ENCODE peak calls at places on chromosomes 11 and 22, in six cellular contexts. One of them, this sample, is unnamed.

GRCh38 chr22:19152942-19153883 is 3.1 kb upstream of the GSC2 start:
- DNase-seq in Caco-2: no peak
- DNase-seq in PC-9: no peak
- DNase-seq in HFF-Myc: no peak
- DNase-seq in astrocyte of the spinal cord: no peak
- DNase-seq in A549: no peak
- DNase-seq in this sample: no peak

GRCh38 chr22:19515654-19516377 is 8.4 kb downstream of the CLDN5 start:
- DNase-seq in Caco-2: no peak
- DNase-seq in PC-9: no peak
- DNase-seq in HFF-Myc: no peak
- DNase-seq in astrocyte of the spinal cord: no peak
- DNase-seq in A549: no peak
- DNase-seq in this sample: no peak

GRCh38 chr22:17138451-17139042 is 17.4 kb upstream of the TMEM121B start:
- DNase-seq in Caco-2: no peak
- DNase-seq in PC-9: no peak
- DNase-seq in HFF-Myc: no peak
- DNase-seq in astrocyte of the spinal cord: no peak
- DNase-seq in A549: no peak
- DNase-seq in this sample: no peak

GRCh38 chr11:92735039-92735438 is 234.4 kb upstream of the MTNR1B start:
- DNase-seq in Caco-2: no peak
- DNase-seq in PC-9: no peak
- DNase-seq in HFF-Myc: no peak
- DNase-seq in astrocyte of the spinal cord: no peak
- DNase-seq in A549: no peak
- DNase-seq in this sample: no peak

GRCh38 chr22:29369460-29369859 is 18.9 kb downstream of the AP1B1 start:
- DNase-seq in Caco-2: no peak
- DNase-seq in PC-9: no peak
- DNase-seq in HFF-Myc: no peak
- DNase-seq in astrocyte of the spinal cord: peak; percentile 85
- DNase-seq in A549: no peak
- DNase-seq in this sample: peak; percentile 77

GRCh38 chr22:28369849-28370248 is 309.8 kb downstream of the TTC28 start:
- DNase-seq in Caco-2: no peak
- DNase-seq in PC-9: no peak
- DNase-seq in HFF-Myc: no peak
- DNase-seq in astrocyte of the spinal cord: no peak
- DNase-seq in A549: no peak
- DNase-seq in this sample: no peak

GRCh38 chr11:127000291-127000968 is at the start of gene KIRREL3:
- DNase-seq in Caco-2: no peak
- DNase-seq in PC-9: no peak
- DNase-seq in HFF-Myc: no peak
- DNase-seq in astrocyte of the spinal cord: peak; percentile 42
- DNase-seq in A549: peak; percentile 58
- DNase-seq in this sample: peak; percentile 48

GRCh38 chr11:10382518-10382917 is 72.5 kb upstream of the AMPD3 start:
- DNase-seq in Caco-2: no peak
- DNase-seq in PC-9: no peak
- DNase-seq in HFF-Myc: no peak
- DNase-seq in astrocyte of the spinal cord: no peak
- DNase-seq in A549: no peak
- DNase-seq in this sample: no peak

GRCh38 chr22:35685731-35686130 is 31.9 kb upstream of the APOL5 start:
- DNase-seq in Caco-2: no peak
- DNase-seq in PC-9: no peak
- DNase-seq in HFF-Myc: no peak
- DNase-seq in astrocyte of the spinal cord: no peak
- DNase-seq in A549: no peak
- DNase-seq in this sample: no peak

GRCh38 chr11:93642416-93642815 is 19.1 kb upstream of the CEP295 start:
- DNase-seq in Caco-2: no peak
- DNase-seq in PC-9: no peak
- DNase-seq in HFF-Myc: no peak
- DNase-seq in astrocyte of the spinal cord: no peak
- DNase-seq in A549: no peak
- DNase-seq in this sample: no peak

GRCh38 chr11:69060005-69060404 is 11.3 kb downstream of the TPCN2 start:
- DNase-seq in Caco-2: no peak
- DNase-seq in PC-9: no peak
- DNase-seq in HFF-Myc: no peak
- DNase-seq in astrocyte of the spinal cord: no peak
- DNase-seq in A549: no peak
- DNase-seq in this sample: no peak

GRCh38 chr11:35321532-35322320 is 97.6 kb downstream of the SLC1A2 start:
- DNase-seq in Caco-2: no peak
- DNase-seq in PC-9: no peak
- DNase-seq in HFF-Myc: peak; percentile 66
- DNase-seq in astrocyte of the spinal cord: peak; percentile 61
- DNase-seq in A549: no peak
- DNase-seq in this sample: peak; percentile 98

GRCh38 chr11:132992838-132993680 is 539.2 kb downstream of the OPCML start:
- DNase-seq in Caco-2: no peak
- DNase-seq in PC-9: no peak
- DNase-seq in HFF-Myc: no peak
- DNase-seq in astrocyte of the spinal cord: peak; percentile 8
- DNase-seq in A549: no peak
- DNase-seq in this sample: peak; percentile 23

GRCh38 chr22:29219881-29220670 is 14.4 kb downstream of the EMID1 start:
- DNase-seq in Caco-2: peak; percentile 60
- DNase-seq in PC-9: no peak
- DNase-seq in HFF-Myc: no peak
- DNase-seq in astrocyte of the spinal cord: no peak
- DNase-seq in A549: no peak
- DNase-seq in this sample: no peak

GRCh38 chr11:119828819-119829218 is 99.8 kb upstream of the NECTIN1 start:
- DNase-seq in Caco-2: no peak
- DNase-seq in PC-9: no peak
- DNase-seq in HFF-Myc: no peak
- DNase-seq in astrocyte of the spinal cord: no peak
- DNase-seq in A549: no peak
- DNase-seq in this sample: no peak

GRCh38 chr11:115990004-115990447 is 485.8 kb upstream of the CADM1 start:
- DNase-seq in Caco-2: no peak
- DNase-seq in PC-9: no peak
- DNase-seq in HFF-Myc: no peak
- DNase-seq in astrocyte of the spinal cord: no peak
- DNase-seq in A549: no peak
- DNase-seq in this sample: no peak

GRCh38 chr22:38921126-38921525 is 36.3 kb upstream of the APOBEC3A start:
- DNase-seq in Caco-2: peak; percentile 40
- DNase-seq in PC-9: peak; percentile 94
- DNase-seq in HFF-Myc: no peak
- DNase-seq in astrocyte of the spinal cord: no peak
- DNase-seq in A549: no peak
- DNase-seq in this sample: no peak

GRCh38 chr22:48031589-48031988 is 1269.1 kb downstream of the TBC1D22A start:
- DNase-seq in Caco-2: no peak
- DNase-seq in PC-9: no peak
- DNase-seq in HFF-Myc: no peak
- DNase-seq in astrocyte of the spinal cord: no peak
- DNase-seq in A549: no peak
- DNase-seq in this sample: no peak

GRCh38 chr11:132318421-132319157 is 948.2 kb downstream of the NTM start:
- DNase-seq in Caco-2: no peak
- DNase-seq in PC-9: no peak
- DNase-seq in HFF-Myc: no peak
- DNase-seq in astrocyte of the spinal cord: peak; percentile 72
- DNase-seq in A549: no peak
- DNase-seq in this sample: peak; percentile 61

GRCh38 chr11:64534950-64535349 is 56.1 kb upstream of the SLC22A12 start:
- DNase-seq in Caco-2: peak; percentile 29
- DNase-seq in PC-9: no peak
- DNase-seq in HFF-Myc: no peak
- DNase-seq in astrocyte of the spinal cord: no peak
- DNase-seq in A549: no peak
- DNase-seq in this sample: no peak

GRCh38 chr11:77208535-77208934 is 80.5 kb downstream of the MYO7A start:
- DNase-seq in Caco-2: peak; percentile 27
- DNase-seq in PC-9: no peak
- DNase-seq in HFF-Myc: no peak
- DNase-seq in astrocyte of the spinal cord: no peak
- DNase-seq in A549: no peak
- DNase-seq in this sample: no peak

GRCh38 chr11:971092-971690 is 45.5 kb downstream of the AP2A2 start:
- DNase-seq in Caco-2: no peak
- DNase-seq in PC-9: no peak
- DNase-seq in HFF-Myc: no peak
- DNase-seq in astrocyte of the spinal cord: no peak
- DNase-seq in A549: no peak
- DNase-seq in this sample: no peak

GRCh38 chr22:49889071-49889470 is 29.2 kb downstream of the ALG12 start:
- DNase-seq in Caco-2: no peak
- DNase-seq in PC-9: no peak
- DNase-seq in HFF-Myc: no peak
- DNase-seq in astrocyte of the spinal cord: peak; percentile 43
- DNase-seq in A549: no peak
- DNase-seq in this sample: no peak
- TF ChIP-seq CTCF in Caco-2: no peak
- TF ChIP-seq CTCF in PC-9: no peak
- TF ChIP-seq CTCF in HFF-Myc: no peak
- TF ChIP-seq CTCF in astrocyte of the spinal cord: no peak
- TF ChIP-seq CTCF in A549: no peak
- TF ChIP-seq CTCF in this sample: no peak

DNA sequence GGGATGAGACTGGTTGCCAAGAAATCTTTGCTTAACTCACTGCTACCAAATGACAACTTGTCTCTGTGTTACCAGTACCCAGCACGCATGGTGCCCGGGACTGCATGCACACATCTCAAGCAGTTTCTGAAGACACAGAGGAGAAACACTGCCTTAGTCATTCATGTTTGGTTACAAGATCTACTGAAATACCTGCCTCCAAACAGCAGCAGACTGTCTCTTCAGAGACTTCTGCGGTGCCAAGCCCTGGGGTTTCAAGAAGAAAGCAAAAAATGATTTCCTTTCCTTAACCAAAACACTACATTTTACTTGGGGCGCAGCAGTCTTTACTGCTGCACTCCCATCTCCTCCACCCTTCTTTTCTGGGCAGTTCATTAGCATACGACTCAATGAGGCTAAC is 4.2 kb downstream of the NAP1L4 start:
- DNase-seq in Caco-2: no peak
- DNase-seq in PC-9: no peak
- DNase-seq in HFF-Myc: no peak
- DNase-seq in astrocyte of the spinal cord: no peak
- DNase-seq in A549: no peak
- DNase-seq in this sample: no peak
- H3K4me3 ChIP-seq in Caco-2: no peak overlapping the region
- H3K4me3 ChIP-seq in PC-9: peak overlapping the region; percentile 85
- H3K4me3 ChIP-seq in HFF-Myc: no peak overlapping the region
- H3K4me3 ChIP-seq in astrocyte of the spinal cord: no peak overlapping the region
- H3K4me3 ChIP-seq in A549: no peak overlapping the region
- H3K4me3 ChIP-seq in this sample: no peak overlapping the region

DNA sequence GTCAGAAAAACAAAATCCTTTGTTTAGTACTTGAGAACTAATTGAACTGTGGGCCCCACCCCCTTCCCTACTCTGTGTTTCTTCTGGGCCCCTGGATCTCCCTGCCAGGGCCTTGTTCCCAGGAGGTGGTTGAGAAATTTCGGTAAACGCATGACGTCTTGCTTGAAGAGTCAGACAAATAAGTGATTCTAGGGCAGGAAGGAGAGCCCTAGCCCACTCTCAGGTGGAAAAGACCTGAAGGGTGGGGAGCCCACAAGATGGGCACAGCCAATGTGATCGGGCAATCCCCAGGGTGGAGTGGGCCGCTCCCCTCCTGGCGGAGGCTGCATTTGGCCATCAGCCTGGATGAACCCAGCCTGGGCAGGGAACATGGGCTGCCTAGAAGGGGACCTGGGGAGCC is 16.8 kb upstream of the P2RY2 start:
- DNase-seq in Caco-2: peak; percentile 19
- DNase-seq in PC-9: peak; percentile 70
- DNase-seq in HFF-Myc: no peak
- DNase-seq in astrocyte of the spinal cord: no peak
- DNase-seq in A549: no peak
- DNase-seq in this sample: peak; percentile 23
- TF ChIP-seq CTCF in Caco-2: no peak
- TF ChIP-seq CTCF in PC-9: no peak
- TF ChIP-seq CTCF in HFF-Myc: no peak
- TF ChIP-seq CTCF in astrocyte of the spinal cord: no peak
- TF ChIP-seq CTCF in A549: no peak
- TF ChIP-seq CTCF in this sample: no peak

GRCh38 chr11:73335204-73335923 is 27.3 kb downstream of the ARHGEF17 start:
- DNase-seq in Caco-2: peak; percentile 91
- DNase-seq in PC-9: peak; percentile 67
- DNase-seq in HFF-Myc: peak; percentile 81
- DNase-seq in astrocyte of the spinal cord: peak; percentile 84
- DNase-seq in A549: peak; percentile 93
- DNase-seq in this sample: peak; percentile 84

GRCh38 chr11:73331138-73331916 is 23.3 kb downstream of the ARHGEF17 start:
- DNase-seq in Caco-2: peak; percentile 97
- DNase-seq in PC-9: no peak
- DNase-seq in HFF-Myc: no peak
- DNase-seq in astrocyte of the spinal cord: no peak
- DNase-seq in A549: no peak
- DNase-seq in this sample: no peak

GRCh38 chr11:73333626-73334199 is 25.6 kb downstream of the ARHGEF17 start:
- DNase-seq in Caco-2: no peak
- DNase-seq in PC-9: no peak
- DNase-seq in HFF-Myc: no peak
- DNase-seq in astrocyte of the spinal cord: no peak
- DNase-seq in A549: no peak
- DNase-seq in this sample: no peak

GRCh38 chr11:73333173-73333572 is 25.1 kb downstream of the ARHGEF17 start:
- DNase-seq in Caco-2: no peak
- DNase-seq in PC-9: no peak
- DNase-seq in HFF-Myc: no peak
- DNase-seq in astrocyte of the spinal cord: no peak
- DNase-seq in A549: no peak
- DNase-seq in this sample: no peak

DNA sequence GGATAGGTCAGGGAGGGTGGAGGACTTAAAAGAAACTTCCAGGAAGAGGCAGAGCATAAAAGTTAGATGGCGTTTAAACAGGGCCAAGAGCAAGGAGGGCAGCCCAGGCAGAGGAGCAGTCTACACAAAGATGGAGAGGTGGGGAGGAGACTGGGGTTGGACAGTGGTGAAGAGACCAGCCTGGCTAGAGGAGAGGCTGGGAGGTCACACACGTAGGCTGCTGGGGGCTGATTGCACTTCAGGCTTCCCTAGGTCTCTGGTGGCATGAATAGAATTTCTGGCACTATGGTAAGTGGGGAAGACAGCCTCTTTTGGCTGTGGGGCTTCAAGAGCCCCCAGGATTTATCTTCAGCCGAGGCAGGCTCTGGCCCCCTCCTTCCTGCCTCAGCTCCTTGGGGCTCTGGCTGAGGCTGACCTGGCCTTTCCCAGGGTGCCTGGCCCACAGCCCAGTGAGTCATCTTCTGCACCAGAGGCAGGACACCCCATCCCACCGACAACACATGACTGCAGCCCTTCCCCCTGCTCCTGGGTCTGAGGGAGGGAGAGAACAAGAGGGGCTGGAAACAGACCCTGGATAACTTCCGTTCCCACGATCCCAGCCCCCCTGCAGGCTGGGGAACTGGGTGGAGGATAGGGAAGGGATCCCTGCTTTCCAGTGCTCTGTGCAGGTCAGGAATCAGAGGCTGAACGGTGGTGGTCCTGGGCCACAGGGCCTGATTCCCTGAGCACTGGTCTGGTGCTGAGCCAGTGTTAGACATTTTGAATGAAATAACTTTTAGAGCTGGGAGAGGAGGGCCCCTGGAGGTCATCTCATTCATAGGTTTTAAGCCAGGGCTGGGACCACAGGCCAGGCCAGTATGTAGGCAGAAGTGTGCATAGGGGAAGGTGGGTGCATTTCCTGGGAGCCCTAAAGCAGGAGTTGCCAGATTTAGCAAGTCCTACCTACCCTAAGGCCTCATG is 26.4 kb downstream of the ARHGEF17 start:
- DNase-seq in Caco-2: no peak
- DNase-seq in PC-9: peak; percentile 60
- DNase-seq in HFF-Myc: no peak
- DNase-seq in astrocyte of the spinal cord: peak; percentile 91
- DNase-seq in A549: peak; percentile 83
- DNase-seq in this sample: peak; percentile 79
- H3K4me3 ChIP-seq in Caco-2: no peak overlapping the region
- H3K4me3 ChIP-seq in PC-9: no peak overlapping the region
- H3K4me3 ChIP-seq in HFF-Myc: no peak overlapping the region
- H3K4me3 ChIP-seq in astrocyte of the spinal cord: no peak overlapping the region
- H3K4me3 ChIP-seq in A549: no peak overlapping the region
- H3K4me3 ChIP-seq in this sample: peak overlapping the region; percentile 13